ENCODE peak calls at places on chromosome 11, in six cellular contexts. L is activated CD4-positive, CD25-positive, alpha-beta regulatory T cell; U is mammary epithelial cell; G is AG09309; F is right lobe of liver; D is neural crest cell. I is an unnamed sample.

GRCh38 chr11:99368579-99368978 is 347.8 kb downstream of the CNTN5 start:
- DNase-seq in U (no peak), D (no peak), F (no peak), L (no peak), G (no peak), I (peak; percentile 36)

GRCh38 chr11:94604496-94604895 is 37.3 kb downstream of the PIWIL4 start:
- DNase-seq in U (no peak), G (no peak), D (no peak), F (no peak), L (no peak), I (peak; percentile 58)

GRCh38 chr11:104163100-104164027 is 583 bp downstream of the PDGFD start:
- DNase-seq in L (no peak), G (no peak), F (no peak), D (peak; percentile 16), U (peak; percentile 35), I (peak; percentile 13)

GRCh38 chr11:110249066-110249465 is 47.3 kb downstream of the RDX start:
- DNase-seq in L (no peak), U (no peak), G (no peak), D (no peak), F (no peak), I (peak; percentile 5)

GRCh38 chr11:61539958-61540357 is 31.4 kb downstream of the LRRC10B start:
- DNase-seq in G (no peak), U (no peak), L (no peak), F (no peak), D (no peak), I (no peak)

GRCh38 chr11:17383466-17383865 is 5.0 kb downstream of the KCNJ11 start:
- DNase-seq in F (no peak), L (no peak), G (no peak), D (no peak), U (no peak), I (no peak)

GRCh38 chr11:107598225-107599139 is 7.5 kb downstream of the ELMOD1 start:
- DNase-seq in G (no peak), U (no peak), F (peak; percentile 48), D (no peak), L (no peak), I (no peak)

GRCh38 chr11:64722141-64723050 is 601 bp downstream of the NRXN2 start:
- DNase-seq in L (no peak), G (no peak), D (no peak), F (no peak), U (no peak), I (no peak)

GRCh38 chr11:85889676-85890579 is 34.7 kb downstream of the CCDC83 start:
- DNase-seq in G (peak; percentile 32), L (no peak), F (no peak), D (no peak), U (peak; percentile 77), I (peak; percentile 93)

GRCh38 chr11:66607126-66607834 is 9.2 kb upstream of the RBM14 start:
- DNase-seq in L (no peak), D (no peak), F (peak; percentile 88), U (peak; percentile 56), G (peak; percentile 44), I (peak; percentile 90)

GRCh38 chr11:122440783-122441701 is 214.5 kb upstream of the UBASH3B start:
- DNase-seq in L (no peak), G (no peak), F (peak; percentile 27), D (peak; percentile 18), U (no peak), I (no peak)

GRCh38 chr11:64058494-64058893 is 22.8 kb downstream of the FLRT1 start:
- DNase-seq in F (no peak), L (no peak), G (no peak), D (no peak), U (no peak), I (no peak)

GRCh38 chr11:70608568-70609314 is 210.4 kb downstream of the CTTN start:
- DNase-seq in F (no peak), D (no peak), L (no peak), U (no peak), G (peak; percentile 13), I (no peak)

GRCh38 chr11:114200351-114200750 is 95.8 kb upstream of the NNMT start:
- DNase-seq in F (no peak), D (no peak), L (no peak), G (no peak), U (no peak), I (no peak)

GRCh38 chr11:10742460-10743208 is 8.4 kb upstream of the CTR9 start:
- DNase-seq in D (no peak), F (no peak), U (peak; percentile 66), G (peak; percentile 66), L (no peak), I (peak; percentile 15)

GRCh38 chr11:76162336-76163288 is 43.7 kb downstream of the WNT11 start:
- DNase-seq in F (no peak), U (no peak), G (no peak), L (no peak), D (no peak), I (no peak)

GRCh38 chr11:61893981-61894380 is 2.6 kb upstream of the FADS3 start:
- DNase-seq in F (no peak), U (no peak), L (no peak), G (peak; percentile 74), D (no peak), I (peak; percentile 23)

GRCh38 chr11:78683774-78684173 is 109.1 kb upstream of the NARS2 start:
- DNase-seq in F (no peak), G (no peak), L (no peak), U (no peak), D (no peak), I (no peak)

GRCh38 chr11:127452533-127452932 is 452.0 kb upstream of the KIRREL3 start:
- DNase-seq in D (no peak), L (no peak), U (no peak), F (no peak), G (no peak), I (no peak)

GRCh38 chr11:36261094-36261493 is 28.1 kb downstream of the COMMD9 start:
- DNase-seq in U (no peak), G (no peak), F (no peak), D (no peak), L (no peak), I (no peak)

GRCh38 chr11:197741-198235 is 4.9 kb downstream of the SCGB1C1 start:
- DNase-seq in G (no peak), F (no peak), D (no peak), L (no peak), U (no peak), I (no peak)